ENCODE peak calls at places on chromosome 1, in six cellular contexts. One of them, this sample, is unnamed.

GRCh38 chr1:119340861-119341261 is 27.7 kb upstream of the HAO2 start:
- DNase-seq in stomach: no peak
- DNase-seq in LoVo: no peak
- DNase-seq in cardiac fibroblast: no peak
- DNase-seq in stimulated activated effector memory CD8-positive, alpha-beta T cell treated with anti-CD3 and anti-CD28 coated beads, Interleukin-12 subunit alpha, Interleukin-12 subunit beta, amount 100 ng/mL, for 72 hours: no peak
- DNase-seq in right atrium auricular region: no peak
- DNase-seq in this sample: no peak

GRCh38 chr1:6517435-6517851 is 26.0 kb upstream of the PLEKHG5 start:
- DNase-seq in stomach: no peak
- DNase-seq in LoVo: no peak
- DNase-seq in cardiac fibroblast: no peak
- DNase-seq in stimulated activated effector memory CD8-positive, alpha-beta T cell treated with anti-CD3 and anti-CD28 coated beads, Interleukin-12 subunit alpha, Interleukin-12 subunit beta, amount 100 ng/mL, for 72 hours: no peak
- DNase-seq in right atrium auricular region: no peak
- DNase-seq in this sample: no peak

GRCh38 chr1:231512147-231512698 is 16.2 kb upstream of the TSNAX start:
- DNase-seq in stomach: no peak
- DNase-seq in LoVo: peak
- DNase-seq in cardiac fibroblast: peak
- DNase-seq in stimulated activated effector memory CD8-positive, alpha-beta T cell treated with anti-CD3 and anti-CD28 coated beads, Interleukin-12 subunit alpha, Interleukin-12 subunit beta, amount 100 ng/mL, for 72 hours: no peak
- DNase-seq in right atrium auricular region: no peak
- DNase-seq in this sample: no peak

GRCh38 chr1:77039739-77040138 is 172.5 kb downstream of the ST6GALNAC5 start:
- DNase-seq in stomach: no peak
- DNase-seq in LoVo: peak
- DNase-seq in cardiac fibroblast: peak
- DNase-seq in stimulated activated effector memory CD8-positive, alpha-beta T cell treated with anti-CD3 and anti-CD28 coated beads, Interleukin-12 subunit alpha, Interleukin-12 subunit beta, amount 100 ng/mL, for 72 hours: no peak
- DNase-seq in right atrium auricular region: no peak
- DNase-seq in this sample: peak

GRCh38 chr1:174072546-174072945 is 50.4 kb upstream of the RC3H1 start:
- DNase-seq in stomach: no peak
- DNase-seq in LoVo: no peak
- DNase-seq in cardiac fibroblast: no peak
- DNase-seq in stimulated activated effector memory CD8-positive, alpha-beta T cell treated with anti-CD3 and anti-CD28 coated beads, Interleukin-12 subunit alpha, Interleukin-12 subunit beta, amount 100 ng/mL, for 72 hours: no peak
- DNase-seq in right atrium auricular region: no peak
- DNase-seq in this sample: no peak

GRCh38 chr1:16155537-16156410 is at the start of gene EPHA2:
- DNase-seq in stomach: peak
- DNase-seq in LoVo: peak
- DNase-seq in cardiac fibroblast: peak
- DNase-seq in stimulated activated effector memory CD8-positive, alpha-beta T cell treated with anti-CD3 and anti-CD28 coated beads, Interleukin-12 subunit alpha, Interleukin-12 subunit beta, amount 100 ng/mL, for 72 hours: no peak
- DNase-seq in right atrium auricular region: peak
- DNase-seq in this sample: peak

GRCh38 chr1:246372502-246372901 is 134.6 kb downstream of the SMYD3 start:
- DNase-seq in stomach: no peak
- DNase-seq in LoVo: no peak
- DNase-seq in cardiac fibroblast: no peak
- DNase-seq in stimulated activated effector memory CD8-positive, alpha-beta T cell treated with anti-CD3 and anti-CD28 coated beads, Interleukin-12 subunit alpha, Interleukin-12 subunit beta, amount 100 ng/mL, for 72 hours: no peak
- DNase-seq in right atrium auricular region: no peak
- DNase-seq in this sample: no peak

GRCh38 chr1:205274041-205274691 is 46.4 kb downstream of the TMCC2 start:
- DNase-seq in stomach: no peak
- DNase-seq in LoVo: no peak
- DNase-seq in cardiac fibroblast: no peak
- DNase-seq in stimulated activated effector memory CD8-positive, alpha-beta T cell treated with anti-CD3 and anti-CD28 coated beads, Interleukin-12 subunit alpha, Interleukin-12 subunit beta, amount 100 ng/mL, for 72 hours: no peak
- DNase-seq in right atrium auricular region: no peak
- DNase-seq in this sample: no peak

GRCh38 chr1:231107600-231108326 is 54.1 kb upstream of the TRIM67 start:
- DNase-seq in stomach: no peak
- DNase-seq in LoVo: no peak
- DNase-seq in cardiac fibroblast: no peak
- DNase-seq in stimulated activated effector memory CD8-positive, alpha-beta T cell treated with anti-CD3 and anti-CD28 coated beads, Interleukin-12 subunit alpha, Interleukin-12 subunit beta, amount 100 ng/mL, for 72 hours: no peak
- DNase-seq in right atrium auricular region: no peak
- DNase-seq in this sample: no peak

GRCh38 chr1:157136133-157136532 is 2.1 kb downstream of the ETV3 start:
- DNase-seq in stomach: no peak
- DNase-seq in LoVo: no peak
- DNase-seq in cardiac fibroblast: no peak
- DNase-seq in stimulated activated effector memory CD8-positive, alpha-beta T cell treated with anti-CD3 and anti-CD28 coated beads, Interleukin-12 subunit alpha, Interleukin-12 subunit beta, amount 100 ng/mL, for 72 hours: no peak
- DNase-seq in right atrium auricular region: no peak
- DNase-seq in this sample: no peak

GRCh38 chr1:6025269-6026094 is 20.2 kb upstream of the KCNAB2 start:
- DNase-seq in stomach: no peak
- DNase-seq in LoVo: peak
- DNase-seq in cardiac fibroblast: no peak
- DNase-seq in stimulated activated effector memory CD8-positive, alpha-beta T cell treated with anti-CD3 and anti-CD28 coated beads, Interleukin-12 subunit alpha, Interleukin-12 subunit beta, amount 100 ng/mL, for 72 hours: no peak
- DNase-seq in right atrium auricular region: no peak
- DNase-seq in this sample: peak

GRCh38 chr1:165367375-165367993 is 11.0 kb upstream of the LMX1A start:
- DNase-seq in stomach: peak
- DNase-seq in LoVo: peak
- DNase-seq in cardiac fibroblast: peak
- DNase-seq in stimulated activated effector memory CD8-positive, alpha-beta T cell treated with anti-CD3 and anti-CD28 coated beads, Interleukin-12 subunit alpha, Interleukin-12 subunit beta, amount 100 ng/mL, for 72 hours: peak
- DNase-seq in right atrium auricular region: peak
- DNase-seq in this sample: peak

GRCh38 chr1:117318456-117318855 is 48.8 kb upstream of the MAN1A2 start:
- DNase-seq in stomach: no peak
- DNase-seq in LoVo: no peak
- DNase-seq in cardiac fibroblast: no peak
- DNase-seq in stimulated activated effector memory CD8-positive, alpha-beta T cell treated with anti-CD3 and anti-CD28 coated beads, Interleukin-12 subunit alpha, Interleukin-12 subunit beta, amount 100 ng/mL, for 72 hours: no peak
- DNase-seq in right atrium auricular region: no peak
- DNase-seq in this sample: no peak

GRCh38 chr1:11740258-11741192 is 4.6 kb downstream of the AGTRAP start:
- DNase-seq in stomach: no peak
- DNase-seq in LoVo: no peak
- DNase-seq in cardiac fibroblast: no peak
- DNase-seq in stimulated activated effector memory CD8-positive, alpha-beta T cell treated with anti-CD3 and anti-CD28 coated beads, Interleukin-12 subunit alpha, Interleukin-12 subunit beta, amount 100 ng/mL, for 72 hours: no peak
- DNase-seq in right atrium auricular region: no peak
- DNase-seq in this sample: no peak

GRCh38 chr1:97038410-97038809 is 316.8 kb downstream of the PTBP2 start:
- DNase-seq in stomach: no peak
- DNase-seq in LoVo: no peak
- DNase-seq in cardiac fibroblast: no peak
- DNase-seq in stimulated activated effector memory CD8-positive, alpha-beta T cell treated with anti-CD3 and anti-CD28 coated beads, Interleukin-12 subunit alpha, Interleukin-12 subunit beta, amount 100 ng/mL, for 72 hours: no peak
- DNase-seq in right atrium auricular region: no peak
- DNase-seq in this sample: no peak

GRCh38 chr1:245589221-245589620 is 434.4 kb downstream of the KIF26B start:
- DNase-seq in stomach: no peak
- DNase-seq in LoVo: no peak
- DNase-seq in cardiac fibroblast: no peak
- DNase-seq in stimulated activated effector memory CD8-positive, alpha-beta T cell treated with anti-CD3 and anti-CD28 coated beads, Interleukin-12 subunit alpha, Interleukin-12 subunit beta, amount 100 ng/mL, for 72 hours: no peak
- DNase-seq in right atrium auricular region: no peak
- DNase-seq in this sample: no peak

GRCh38 chr1:173410794-173411236 is 66.3 kb upstream of the PRDX6 start:
- DNase-seq in stomach: no peak
- DNase-seq in LoVo: no peak
- DNase-seq in cardiac fibroblast: no peak
- DNase-seq in stimulated activated effector memory CD8-positive, alpha-beta T cell treated with anti-CD3 and anti-CD28 coated beads, Interleukin-12 subunit alpha, Interleukin-12 subunit beta, amount 100 ng/mL, for 72 hours: peak
- DNase-seq in right atrium auricular region: no peak
- DNase-seq in this sample: no peak

GRCh38 chr1:16954579-16954978 is 25.8 kb downstream of the MFAP2 start:
- DNase-seq in stomach: no peak
- DNase-seq in LoVo: no peak
- DNase-seq in cardiac fibroblast: no peak
- DNase-seq in stimulated activated effector memory CD8-positive, alpha-beta T cell treated with anti-CD3 and anti-CD28 coated beads, Interleukin-12 subunit alpha, Interleukin-12 subunit beta, amount 100 ng/mL, for 72 hours: no peak
- DNase-seq in right atrium auricular region: no peak
- DNase-seq in this sample: no peak

GRCh38 chr1:229972600-229973296 is 94.3 kb upstream of the GALNT2 start:
- DNase-seq in stomach: no peak
- DNase-seq in LoVo: no peak
- DNase-seq in cardiac fibroblast: no peak
- DNase-seq in stimulated activated effector memory CD8-positive, alpha-beta T cell treated with anti-CD3 and anti-CD28 coated beads, Interleukin-12 subunit alpha, Interleukin-12 subunit beta, amount 100 ng/mL, for 72 hours: no peak
- DNase-seq in right atrium auricular region: no peak
- DNase-seq in this sample: no peak

GRCh38 chr1:111884772-111885443 is 104.6 kb downstream of the KCND3 start:
- DNase-seq in stomach: no peak
- DNase-seq in LoVo: no peak
- DNase-seq in cardiac fibroblast: no peak
- DNase-seq in stimulated activated effector memory CD8-positive, alpha-beta T cell treated with anti-CD3 and anti-CD28 coated beads, Interleukin-12 subunit alpha, Interleukin-12 subunit beta, amount 100 ng/mL, for 72 hours: no peak
- DNase-seq in right atrium auricular region: no peak
- DNase-seq in this sample: no peak

GRCh38 chr1:30064547-30064946 is 658.8 kb downstream of the MATN1 start:
- DNase-seq in stomach: no peak
- DNase-seq in LoVo: no peak
- DNase-seq in cardiac fibroblast: no peak
- DNase-seq in stimulated activated effector memory CD8-positive, alpha-beta T cell treated with anti-CD3 and anti-CD28 coated beads, Interleukin-12 subunit alpha, Interleukin-12 subunit beta, amount 100 ng/mL, for 72 hours: no peak
- DNase-seq in right atrium auricular region: no peak
- DNase-seq in this sample: no peak

GRCh38 chr1:47894718-47895393 is 102.3 kb downstream of the TRABD2B start:
- DNase-seq in stomach: peak
- DNase-seq in LoVo: peak
- DNase-seq in cardiac fibroblast: peak
- DNase-seq in stimulated activated effector memory CD8-positive, alpha-beta T cell treated with anti-CD3 and anti-CD28 coated beads, Interleukin-12 subunit alpha, Interleukin-12 subunit beta, amount 100 ng/mL, for 72 hours: no peak
- DNase-seq in right atrium auricular region: peak
- DNase-seq in this sample: no peak